ENCODE peak calls at places on chromosomes 13 and 19, in four cellular contexts. B is GM13977, Q is A549, D is upper lobe of left lung. F is an unnamed sample.

GRCh38 chr13:76773695-76774094 is 112.5 kb downstream of the KCTD12 start:
- DNase-seq in D (no peak), B (no peak), Q (no peak), F (no peak)

GRCh38 chr13:34414616-34415015 is 527.5 kb upstream of the NBEA start:
- DNase-seq in B (no peak), D (no peak), Q (no peak), F (no peak)

GRCh38 chr19:13506550-13506878 is 235 bp upstream of the CACNA1A start:
- DNase-seq in Q (no peak), D (no peak), B (no peak), F (no peak)

GRCh38 chr19:17530586-17530985 is 19.1 kb downstream of the PGLS start:
- DNase-seq in D (no peak), Q (no peak), B (no peak), F (no peak)

GRCh38 chr13:32165791-32166190 is 134.2 kb downstream of the FRY start:
- DNase-seq in D (no peak), B (no peak), Q (no peak), F (no peak)

GRCh38 chr13:35179920-35180663 is 238.0 kb downstream of the NBEA start:
- DNase-seq in B (no peak), D (no peak), Q (no peak), F (no peak)

GRCh38 chr19:33705860-33706259 is 84.1 kb downstream of the CHST8 start:
- DNase-seq in B (no peak), D (no peak), Q (no peak), F (no peak)

GRCh38 chr19:19826875-19827274 is 5.3 kb upstream of the ZNF506 start:
- DNase-seq in D (peak; percentile 50), Q (no peak), B (no peak), F (no peak)

GRCh38 chr19:55319786-55320185 is 5.4 kb downstream of the TMEM150B start:
- DNase-seq in D (no peak), B (no peak), Q (no peak), F (no peak)

GRCh38 chr13:37736040-37736439 is 133.5 kb downstream of the TRPC4 start:
- DNase-seq in Q (no peak), B (no peak), D (no peak), F (no peak)

GRCh38 chr19:34430738-34431625 is 2.8 kb downstream of the UBA2 start:
- DNase-seq in D (no peak), Q (peak; percentile 98), B (peak; percentile 82), F (no peak)

GRCh38 chr13:60397693-60398437 is 845 bp downstream of the TDRD3 start:
- DNase-seq in Q (peak; percentile 30), D (peak; percentile 93), B (peak; percentile 60), F (no peak)

GRCh38 chr19:2699413-2700142 is 2.9 kb downstream of the GNG7 start:
- DNase-seq in Q (no peak), B (no peak), D (no peak), F (no peak)

GRCh38 chr19:1690570-1691307 is 38.3 kb upstream of the TCF3 start:
- DNase-seq in B (peak; percentile 85), D (peak; percentile 89), Q (no peak), F (peak; percentile 60)

GRCh38 chr13:79525051-79525450 is 44.1 kb downstream of the NDFIP2 start:
- DNase-seq in Q (no peak), D (no peak), B (no peak), F (no peak)

GRCh38 chr19:7191946-7192691 is 102.1 kb downstream of the INSR start:
- DNase-seq in Q (no peak), B (peak; percentile 63), D (no peak), F (no peak)

DNA sequence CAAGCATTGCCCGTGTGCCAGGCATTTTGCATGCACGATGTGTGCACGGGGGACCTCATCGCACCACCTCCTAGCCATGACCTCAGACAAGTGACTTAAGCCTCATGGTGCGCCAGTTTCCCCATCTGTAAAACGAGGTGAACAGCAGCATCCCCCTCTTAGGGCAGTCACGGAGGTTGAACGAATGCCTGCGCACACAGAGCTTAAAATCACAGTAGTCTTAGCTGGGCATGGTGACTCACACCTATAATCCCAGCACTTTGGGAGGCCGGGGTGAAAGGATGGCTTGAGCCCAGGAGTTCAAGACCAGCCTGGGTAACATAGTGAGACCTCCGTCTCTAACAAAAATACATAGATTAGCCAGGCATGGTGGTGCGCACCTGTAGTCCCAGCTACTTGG is 48.6 kb downstream of the PIN1 start:
- DNase-seq in D (no peak), Q (no peak), B (no peak), F (no peak)
- TF ChIP-seq CTCF in D (no peak), Q (no peak), B (no peak), F (no peak)

GRCh38 chr19:29671393-29672076 is 6.3 kb downstream of the PLEKHF1 start:
- DNase-seq in B (peak; percentile 84), D (no peak), Q (no peak), F (peak; percentile 42)
- TF ChIP-seq CTCF in B (peak; percentile 42), D (peak; percentile 52), Q (no peak), F (no peak)

GRCh38 chr13:67075239-67075638 is 154.9 kb downstream of the PCDH9 start:
- DNase-seq in Q (no peak), D (no peak), B (no peak), F (no peak)
- TF ChIP-seq CTCF in Q (peak; percentile 30), D (no peak), B (no peak), F (no peak)

GRCh38 chr19:48899781-48900476 is at the start of gene NUCB1:
- DNase-seq in B (peak; percentile 98), D (peak; percentile 97), Q (peak; percentile 100), F (peak; percentile 92)
- TF ChIP-seq CTCF in B (no peak), D (peak; percentile 64), Q (no peak), F (no peak)

GRCh38 chr13:42875448-42876269 is 94.3 kb downstream of the FAM216B start:
- DNase-seq in Q (no peak), B (peak; percentile 12), D (no peak), F (no peak)
- TF ChIP-seq CTCF in Q (no peak), B (no peak), D (no peak), F (no peak)

DNA sequence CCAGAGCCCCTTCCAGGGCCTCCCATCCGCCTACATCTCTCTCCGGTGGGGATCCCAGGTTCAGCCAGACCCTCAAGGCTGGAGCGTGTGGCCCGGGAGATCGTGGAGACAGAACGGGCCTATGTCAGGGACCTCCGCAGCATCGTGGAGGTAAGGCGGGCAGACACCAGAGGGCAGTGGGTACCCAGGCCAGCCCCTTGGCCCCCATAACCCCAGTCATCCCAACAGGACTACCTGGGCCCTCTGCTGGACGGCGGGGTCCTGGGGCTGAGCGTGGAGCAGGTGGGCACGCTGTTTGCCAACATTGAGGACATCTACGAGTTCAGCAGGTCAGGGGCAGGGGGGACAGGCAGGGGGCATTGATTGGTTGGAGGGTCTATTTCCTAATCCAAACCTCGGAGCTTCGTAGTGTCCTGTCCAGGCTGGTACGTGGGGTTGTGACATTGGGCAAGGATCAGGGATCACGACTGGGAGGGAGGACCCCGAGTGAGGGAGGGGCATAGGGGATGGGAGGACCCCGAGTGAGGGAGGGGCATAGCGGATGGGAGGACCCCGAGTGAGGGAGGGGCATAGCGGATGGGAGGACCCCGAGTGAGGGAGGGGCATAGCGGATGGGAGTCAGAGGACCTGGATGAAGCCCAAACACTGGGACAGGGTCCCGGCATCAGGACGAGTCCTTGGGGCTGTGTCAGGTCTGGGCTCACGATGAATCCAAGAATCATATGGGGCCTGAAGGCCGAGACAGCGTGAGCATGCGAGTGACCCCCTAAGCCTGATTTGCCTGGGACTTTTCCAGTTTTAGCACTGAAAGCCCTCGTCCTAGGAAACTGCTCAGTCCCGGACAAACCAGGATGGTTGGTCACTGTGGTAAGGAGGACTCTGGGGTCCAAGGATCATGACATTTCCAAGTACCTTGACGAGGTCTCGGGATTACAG is 2.9 kb downstream of the PLEKHG2 start:
- DNase-seq in Q (no peak), B (no peak), D (peak; percentile 81), F (no peak)
- TF ChIP-seq CTCF in Q (no peak), B (no peak), D (no peak), F (no peak)

DNA sequence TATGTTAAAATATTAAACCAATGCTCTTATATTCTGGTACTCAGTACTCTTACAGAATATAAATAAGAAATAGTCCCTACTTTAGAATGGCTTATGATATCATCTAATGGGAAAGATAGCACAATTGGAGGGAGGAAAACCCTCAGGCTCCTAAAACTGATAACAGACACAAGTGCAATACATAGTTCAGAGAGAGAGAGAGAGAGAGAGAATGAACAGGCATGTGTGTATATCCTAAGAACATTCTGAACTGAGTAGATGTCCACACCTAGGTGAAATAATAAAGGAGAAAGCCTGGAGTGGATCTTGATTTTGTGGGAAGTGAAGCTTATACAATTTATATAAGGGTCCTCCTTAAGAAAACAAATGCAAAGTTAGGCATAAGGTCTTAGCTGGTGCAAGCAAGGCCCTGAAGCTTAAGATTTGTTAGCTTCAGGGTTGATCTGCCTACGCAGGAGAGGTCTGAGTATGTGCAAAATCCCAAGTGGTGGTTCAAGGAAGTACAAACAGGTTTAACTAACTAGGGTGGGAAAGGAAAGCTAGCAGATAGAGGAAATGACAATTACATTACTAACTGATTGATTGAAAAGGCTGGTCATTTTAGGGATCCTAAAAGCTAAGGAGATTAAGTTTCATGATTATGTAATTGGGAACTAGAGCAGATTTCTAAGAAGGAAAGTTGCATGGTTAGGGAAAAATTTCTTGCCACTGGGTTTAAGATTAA is 53.3 kb downstream of the SOX21 start:
- DNase-seq in B (no peak), Q (peak; percentile 5), D (no peak), F (no peak)
- TF ChIP-seq CTCF in B (no peak), Q (no peak), D (no peak), F (no peak)